ENCODE peak calls at places on chromosome X, in six cellular contexts. One of them, this sample, is unnamed. For H3K4me1, the result is how much of the 10 kb centered on the place peaks cover.

GRCh38 chrX:11287505-11287904 is 5.7 kb upstream of the AMELX start:
- DNase-seq in transverse colon: no peak
- DNase-seq in IMR-90: peak
- DNase-seq in CD8-positive, alpha-beta T cell: no peak
- DNase-seq in cardiac muscle cell: no peak
- DNase-seq in Panc1: no peak
- DNase-seq in this sample: no peak

GRCh38 chrX:16552546-16552945 is 97.4 kb upstream of the S100G start:
- DNase-seq in IMR-90: peak
- DNase-seq in Panc1: no peak
- DNase-seq in CD8-positive, alpha-beta T cell: no peak
- DNase-seq in transverse colon: no peak
- DNase-seq in cardiac muscle cell: no peak
- DNase-seq in this sample: no peak

GRCh38 chrX:100410901-100411801 is 1.1 kb upstream of the PCDH19 start:
- DNase-seq in cardiac muscle cell: peak
- DNase-seq in transverse colon: no peak
- DNase-seq in IMR-90: no peak
- DNase-seq in Panc1: no peak
- DNase-seq in CD8-positive, alpha-beta T cell: no peak
- DNase-seq in this sample: no peak

GRCh38 chrX:36898301-36898700 is 109.9 kb upstream of the FAM47C start:
- DNase-seq in transverse colon: no peak
- DNase-seq in Panc1: no peak
- DNase-seq in CD8-positive, alpha-beta T cell: no peak
- DNase-seq in cardiac muscle cell: peak
- DNase-seq in IMR-90: peak
- DNase-seq in this sample: no peak

GRCh38 chrX:78923198-78924015 is 21.8 kb upstream of the P2RY10 start:
- DNase-seq in Panc1: no peak
- DNase-seq in cardiac muscle cell: no peak
- DNase-seq in IMR-90: no peak
- DNase-seq in transverse colon: no peak
- DNase-seq in CD8-positive, alpha-beta T cell: no peak
- DNase-seq in this sample: no peak

GRCh38 chrX:53000447-53001208 is 42.3 kb upstream of the FAM156A start:
- DNase-seq in IMR-90: no peak
- DNase-seq in Panc1: no peak
- DNase-seq in transverse colon: no peak
- DNase-seq in CD8-positive, alpha-beta T cell: peak
- DNase-seq in cardiac muscle cell: no peak
- DNase-seq in this sample: no peak

GRCh38 chrX:87572911-87573310 is 55.3 kb downstream of the KLHL4 start:
- DNase-seq in Panc1: no peak
- DNase-seq in IMR-90: no peak
- DNase-seq in cardiac muscle cell: no peak
- DNase-seq in CD8-positive, alpha-beta T cell: no peak
- DNase-seq in transverse colon: no peak
- DNase-seq in this sample: no peak

GRCh38 chrX:65516756-65517155 is 17.8 kb downstream of the LAS1L start:
- DNase-seq in IMR-90: no peak
- DNase-seq in cardiac muscle cell: no peak
- DNase-seq in Panc1: no peak
- DNase-seq in CD8-positive, alpha-beta T cell: no peak
- DNase-seq in transverse colon: no peak
- DNase-seq in this sample: no peak

GRCh38 chrX:17591741-17592110 is 145.6 kb upstream of the SCML1 start:
- DNase-seq in Panc1: no peak
- DNase-seq in cardiac muscle cell: no peak
- DNase-seq in CD8-positive, alpha-beta T cell: no peak
- DNase-seq in transverse colon: no peak
- DNase-seq in IMR-90: peak
- DNase-seq in this sample: no peak

GRCh38 chrX:43627147-43627546 is 29.0 kb upstream of the MAOA start:
- DNase-seq in IMR-90: no peak
- DNase-seq in cardiac muscle cell: no peak
- DNase-seq in Panc1: no peak
- DNase-seq in transverse colon: no peak
- DNase-seq in CD8-positive, alpha-beta T cell: no peak
- DNase-seq in this sample: no peak

GRCh38 chrX:120429776-120430535 is 39.1 kb downstream of the LAMP2 start:
- DNase-seq in Panc1: no peak
- DNase-seq in CD8-positive, alpha-beta T cell: no peak
- DNase-seq in IMR-90: no peak
- DNase-seq in transverse colon: no peak
- DNase-seq in cardiac muscle cell: no peak
- DNase-seq in this sample: no peak

GRCh38 chrX:1464282-1465131 is 11.8 kb upstream of the ASMTL start:
- DNase-seq in CD8-positive, alpha-beta T cell: peak
- DNase-seq in Panc1: no peak
- DNase-seq in cardiac muscle cell: no peak
- DNase-seq in IMR-90: no peak
- DNase-seq in transverse colon: no peak
- DNase-seq in this sample: peak

GRCh38 chrX:64204252-64204651 is 1.3 kb downstream of the AMER1 start:
- DNase-seq in transverse colon: peak
- DNase-seq in IMR-90: peak
- DNase-seq in cardiac muscle cell: no peak
- DNase-seq in Panc1: no peak
- DNase-seq in CD8-positive, alpha-beta T cell: no peak
- DNase-seq in this sample: peak

GRCh38 chrX:65596270-65596669 is 61.7 kb upstream of the LAS1L start:
- DNase-seq in IMR-90: peak
- DNase-seq in transverse colon: peak
- DNase-seq in Panc1: no peak
- DNase-seq in cardiac muscle cell: no peak
- DNase-seq in CD8-positive, alpha-beta T cell: peak
- DNase-seq in this sample: no peak

GRCh38 chrX:144715356-144715755 is 531.9 kb upstream of the SPANXN1 start:
- DNase-seq in IMR-90: no peak
- DNase-seq in Panc1: no peak
- DNase-seq in cardiac muscle cell: no peak
- DNase-seq in CD8-positive, alpha-beta T cell: no peak
- DNase-seq in transverse colon: no peak
- DNase-seq in this sample: no peak

GRCh38 chrX:11407331-11408110 is 114.3 kb downstream of the AMELX start:
- DNase-seq in IMR-90: peak
- DNase-seq in cardiac muscle cell: no peak
- DNase-seq in transverse colon: no peak
- DNase-seq in CD8-positive, alpha-beta T cell: no peak
- DNase-seq in Panc1: no peak
- DNase-seq in this sample: no peak

GRCh38 chrX:129768586-129769466 is 10.9 kb upstream of the SASH3 start:
- DNase-seq in cardiac muscle cell: no peak
- DNase-seq in IMR-90: no peak
- DNase-seq in CD8-positive, alpha-beta T cell: no peak
- DNase-seq in Panc1: no peak
- DNase-seq in transverse colon: no peak
- DNase-seq in this sample: no peak

GRCh38 chrX:153974003-153974725 is 1.6 kb downstream of the TMEM187 start:
- DNase-seq in CD8-positive, alpha-beta T cell: no peak
- DNase-seq in transverse colon: no peak
- DNase-seq in cardiac muscle cell: no peak
- DNase-seq in Panc1: no peak
- DNase-seq in IMR-90: no peak
- DNase-seq in this sample: peak

GRCh38 chrX:11341274-11342256 is 48.4 kb downstream of the AMELX start:
- DNase-seq in Panc1: no peak
- DNase-seq in IMR-90: peak
- DNase-seq in transverse colon: peak
- DNase-seq in cardiac muscle cell: no peak
- DNase-seq in CD8-positive, alpha-beta T cell: no peak
- DNase-seq in this sample: no peak

GRCh38 chrX:103607385-103608304 is at the start of gene TCEAL3:
- DNase-seq in cardiac muscle cell: peak
- DNase-seq in IMR-90: peak
- DNase-seq in Panc1: no peak
- DNase-seq in CD8-positive, alpha-beta T cell: peak
- DNase-seq in transverse colon: peak
- DNase-seq in this sample: peak

GRCh38 chrX:12972239-12972638 is 2.7 kb upstream of the TMSB4X start:
- DNase-seq in IMR-90: no peak
- DNase-seq in transverse colon: no peak
- DNase-seq in Panc1: no peak
- DNase-seq in CD8-positive, alpha-beta T cell: no peak
- DNase-seq in cardiac muscle cell: no peak
- DNase-seq in this sample: no peak

GRCh38 chrX:12971282-12972003 is 3.5 kb upstream of the TMSB4X start:
- DNase-seq in Panc1: no peak
- DNase-seq in cardiac muscle cell: no peak
- DNase-seq in CD8-positive, alpha-beta T cell: peak
- DNase-seq in IMR-90: no peak
- DNase-seq in transverse colon: no peak
- DNase-seq in this sample: peak

GRCh38 chrX:12967711-12968465 is 7.0 kb upstream of the TMSB4X start:
- DNase-seq in CD8-positive, alpha-beta T cell: no peak
- DNase-seq in cardiac muscle cell: no peak
- DNase-seq in transverse colon: no peak
- DNase-seq in Panc1: no peak
- DNase-seq in IMR-90: no peak
- DNase-seq in this sample: no peak

GRCh38 chrX:12972867-12973560 is 1.9 kb upstream of the TMSB4X start:
- DNase-seq in Panc1: no peak
- DNase-seq in cardiac muscle cell: no peak
- DNase-seq in CD8-positive, alpha-beta T cell: no peak
- DNase-seq in transverse colon: no peak
- DNase-seq in IMR-90: no peak
- DNase-seq in this sample: no peak

GRCh38 chrX:12970691-12971202 is 4.2 kb upstream of the TMSB4X start:
- DNase-seq in transverse colon: no peak
- DNase-seq in IMR-90: peak
- DNase-seq in CD8-positive, alpha-beta T cell: peak
- DNase-seq in cardiac muscle cell: peak
- DNase-seq in Panc1: no peak
- DNase-seq in this sample: no peak
- H3K4me1 ChIP-seq in transverse colon: under half
- H3K4me1 ChIP-seq in IMR-90: under half
- H3K4me1 ChIP-seq in CD8-positive, alpha-beta T cell: under half
- H3K4me1 ChIP-seq in cardiac muscle cell: under half
- H3K4me1 ChIP-seq in Panc1: under half
- H3K4me1 ChIP-seq in this sample: under half

DNA sequence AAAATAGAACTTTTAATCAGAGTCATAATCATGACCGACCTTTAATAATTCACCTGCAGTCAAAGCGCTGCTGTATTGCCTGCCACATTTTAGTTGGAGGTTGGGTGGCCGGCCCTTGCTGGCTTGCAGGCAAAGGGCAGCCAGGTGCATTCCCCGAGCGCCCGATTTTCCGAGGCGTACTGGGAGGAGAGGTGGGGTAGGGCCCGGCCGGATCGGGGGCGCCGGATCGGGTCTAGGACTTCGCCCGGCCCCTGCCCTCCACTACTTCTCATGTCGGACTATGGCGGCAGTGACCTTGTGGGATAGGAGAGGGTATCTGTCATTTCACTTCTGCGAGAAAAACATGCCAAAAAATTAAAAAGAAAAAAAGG is 2.5 kb upstream of the RS1 start:
- DNase-seq in transverse colon: peak
- DNase-seq in IMR-90: no peak
- DNase-seq in Panc1: no peak
- DNase-seq in CD8-positive, alpha-beta T cell: peak
- DNase-seq in cardiac muscle cell: no peak
- DNase-seq in this sample: peak
- H3K27ac ChIP-seq in transverse colon: peak
- H3K27ac ChIP-seq in IMR-90: no peak
- H3K27ac ChIP-seq in Panc1: no peak
- H3K27ac ChIP-seq in CD8-positive, alpha-beta T cell: peak
- H3K27ac ChIP-seq in cardiac muscle cell: no peak
- H3K27ac ChIP-seq in this sample: peak

GRCh38 chrX:20529301-20529700 is 262.6 kb upstream of the RPS6KA3 start:
- DNase-seq in cardiac muscle cell: no peak
- DNase-seq in transverse colon: no peak
- DNase-seq in IMR-90: no peak
- DNase-seq in CD8-positive, alpha-beta T cell: no peak
- DNase-seq in Panc1: no peak
- DNase-seq in this sample: no peak

GRCh38 chrX:20530319-20530979 is 263.7 kb upstream of the RPS6KA3 start:
- DNase-seq in Panc1: no peak
- DNase-seq in cardiac muscle cell: peak
- DNase-seq in IMR-90: peak
- DNase-seq in CD8-positive, alpha-beta T cell: peak
- DNase-seq in transverse colon: peak
- DNase-seq in this sample: peak

GRCh38 chrX:20527041-20527440 is 260.3 kb upstream of the RPS6KA3 start:
- DNase-seq in transverse colon: no peak
- DNase-seq in CD8-positive, alpha-beta T cell: no peak
- DNase-seq in Panc1: no peak
- DNase-seq in IMR-90: no peak
- DNase-seq in cardiac muscle cell: no peak
- DNase-seq in this sample: no peak

GRCh38 chrX:20529711-20530110 is 263.0 kb upstream of the RPS6KA3 start:
- DNase-seq in cardiac muscle cell: peak
- DNase-seq in Panc1: no peak
- DNase-seq in transverse colon: no peak
- DNase-seq in CD8-positive, alpha-beta T cell: no peak
- DNase-seq in IMR-90: no peak
- DNase-seq in this sample: no peak

DNA sequence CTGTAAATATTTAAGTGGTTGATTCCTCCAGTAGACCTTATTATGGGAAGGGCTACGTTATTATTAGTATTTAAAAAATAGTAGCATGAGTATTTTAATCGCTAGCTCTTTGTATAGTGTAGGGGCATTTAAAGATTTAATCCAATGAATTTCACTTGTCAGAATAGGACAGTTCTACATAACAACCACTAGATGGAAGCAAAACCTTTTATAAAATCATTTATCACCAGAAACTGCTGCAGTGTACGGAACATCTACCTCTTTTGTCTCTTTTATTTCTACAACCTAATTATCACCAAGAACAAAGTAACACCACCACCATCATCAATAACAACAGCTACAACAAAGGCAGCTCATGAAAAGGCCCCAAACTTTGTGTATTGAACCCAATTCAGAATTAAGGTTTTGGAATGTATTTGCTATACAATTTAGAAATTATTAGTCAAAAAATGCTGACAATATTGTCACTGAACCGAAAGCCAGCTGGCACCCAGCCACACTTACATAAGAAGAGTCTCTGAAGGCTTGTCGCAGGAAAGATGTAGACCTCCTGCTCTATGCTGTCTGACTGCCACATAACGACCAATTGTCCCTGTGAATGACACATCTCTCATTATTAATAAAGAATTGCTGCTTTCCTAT is 260.9 kb upstream of the RPS6KA3 start:
- DNase-seq in Panc1: no peak
- DNase-seq in CD8-positive, alpha-beta T cell: no peak
- DNase-seq in IMR-90: peak
- DNase-seq in cardiac muscle cell: peak
- DNase-seq in transverse colon: no peak
- DNase-seq in this sample: no peak
- TF ChIP-seq CTCF in Panc1: peak
- TF ChIP-seq CTCF in CD8-positive, alpha-beta T cell: peak
- TF ChIP-seq CTCF in IMR-90: peak
- TF ChIP-seq CTCF in cardiac muscle cell: peak
- TF ChIP-seq CTCF in transverse colon: peak
- TF ChIP-seq CTCF in this sample: peak

DNA sequence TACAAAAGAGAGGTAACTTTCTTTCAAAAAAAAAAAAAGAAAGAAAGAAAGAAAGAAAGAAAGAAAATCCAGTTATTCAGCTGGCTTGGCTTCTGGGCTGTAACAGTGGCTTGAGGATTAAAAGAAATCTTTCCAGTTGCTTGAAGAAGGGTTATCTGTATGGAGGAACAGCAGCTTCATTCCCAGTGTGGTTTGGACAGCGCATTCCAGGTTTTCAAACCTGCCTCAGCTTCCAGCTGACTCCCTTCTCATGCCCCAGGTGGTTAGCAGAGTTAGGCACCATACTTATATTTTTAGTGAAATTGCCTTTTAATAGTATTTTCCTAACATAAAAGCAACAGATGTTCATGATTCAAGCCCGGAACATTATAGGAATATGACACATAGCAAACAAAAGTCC is 48.6 kb downstream of the TMEM164 start:
- DNase-seq in transverse colon: no peak
- DNase-seq in cardiac muscle cell: no peak
- DNase-seq in IMR-90: peak
- DNase-seq in Panc1: no peak
- DNase-seq in CD8-positive, alpha-beta T cell: no peak
- DNase-seq in this sample: no peak
- H3K4me1 ChIP-seq in transverse colon: under half
- H3K4me1 ChIP-seq in cardiac muscle cell: under half
- H3K4me1 ChIP-seq in IMR-90: under half
- H3K4me1 ChIP-seq in Panc1: under half
- H3K4me1 ChIP-seq in CD8-positive, alpha-beta T cell: under half
- H3K4me1 ChIP-seq in this sample: under half

This sample was measured in Peyer's patch.